ENCODE peak calls at places on chromosome 19, in eight cellular contexts. One of them, this sample, is unnamed.

GRCh38 chr19:2477732-2478191 is 1.8 kb downstream of the GADD45B start:
- DNase-seq in A549: no peak
- DNase-seq in tibial nerve: no peak
- DNase-seq in sigmoid colon: peak
- DNase-seq in ovary: no peak
- DNase-seq in K562: no peak
- DNase-seq in transverse colon: peak
- DNase-seq in GM12878: no peak
- DNase-seq in this sample: peak

GRCh38 chr19:28294395-28294794 is 918.6 kb downstream of the UQCRFS1 start:
- DNase-seq in transverse colon: peak
- DNase-seq in GM12878: no peak
- DNase-seq in sigmoid colon: no peak
- DNase-seq in ovary: no peak
- DNase-seq in tibial nerve: no peak
- DNase-seq in K562: peak
- DNase-seq in A549: no peak
- DNase-seq in this sample: no peak

GRCh38 chr19:38784224-38784623 is 4.8 kb upstream of the LGALS7B start:
- DNase-seq in A549: peak
- DNase-seq in sigmoid colon: no peak
- DNase-seq in K562: no peak
- DNase-seq in tibial nerve: no peak
- DNase-seq in transverse colon: no peak
- DNase-seq in GM12878: no peak
- DNase-seq in ovary: no peak
- DNase-seq in this sample: no peak

GRCh38 chr19:6062274-6062673 is 48.0 kb downstream of the RFX2 start:
- DNase-seq in A549: no peak
- DNase-seq in tibial nerve: no peak
- DNase-seq in GM12878: no peak
- DNase-seq in transverse colon: peak
- DNase-seq in sigmoid colon: no peak
- DNase-seq in ovary: peak
- DNase-seq in K562: no peak
- DNase-seq in this sample: no peak

GRCh38 chr19:7386308-7386707 is 37.6 kb downstream of the ARHGEF18 start:
- DNase-seq in transverse colon: no peak
- DNase-seq in sigmoid colon: no peak
- DNase-seq in K562: peak
- DNase-seq in GM12878: no peak
- DNase-seq in A549: peak
- DNase-seq in tibial nerve: no peak
- DNase-seq in ovary: no peak
- DNase-seq in this sample: no peak

GRCh38 chr19:4969772-4970531 is 1.0 kb downstream of the KDM4B start:
- DNase-seq in transverse colon: no peak
- DNase-seq in sigmoid colon: no peak
- DNase-seq in GM12878: peak
- DNase-seq in ovary: peak
- DNase-seq in tibial nerve: no peak
- DNase-seq in K562: no peak
- DNase-seq in A549: no peak
- DNase-seq in this sample: peak

GRCh38 chr19:2469102-2469914 is 6.6 kb upstream of the GADD45B start:
- DNase-seq in tibial nerve: no peak
- DNase-seq in GM12878: no peak
- DNase-seq in ovary: no peak
- DNase-seq in A549: no peak
- DNase-seq in K562: no peak
- DNase-seq in transverse colon: no peak
- DNase-seq in sigmoid colon: no peak
- DNase-seq in this sample: peak

GRCh38 chr19:3375221-3376088 is 9.1 kb downstream of the NFIC start:
- DNase-seq in K562: peak
- DNase-seq in transverse colon: peak
- DNase-seq in sigmoid colon: peak
- DNase-seq in tibial nerve: peak
- DNase-seq in ovary: peak
- DNase-seq in A549: no peak
- DNase-seq in GM12878: no peak
- DNase-seq in this sample: peak

GRCh38 chr19:5480427-5480836 is 25.2 kb downstream of the ZNRF4 start:
- DNase-seq in GM12878: no peak
- DNase-seq in sigmoid colon: no peak
- DNase-seq in tibial nerve: no peak
- DNase-seq in transverse colon: peak
- DNase-seq in A549: peak
- DNase-seq in K562: peak
- DNase-seq in ovary: no peak
- DNase-seq in this sample: no peak

GRCh38 chr19:52687658-52688057 is 47.2 kb downstream of the ZNF611 start:
- DNase-seq in A549: no peak
- DNase-seq in sigmoid colon: no peak
- DNase-seq in tibial nerve: no peak
- DNase-seq in K562: no peak
- DNase-seq in GM12878: no peak
- DNase-seq in ovary: no peak
- DNase-seq in transverse colon: no peak
- DNase-seq in this sample: no peak

GRCh38 chr19:17219286-17219685 is 4.1 kb downstream of the USE1 start:
- DNase-seq in tibial nerve: no peak
- DNase-seq in transverse colon: no peak
- DNase-seq in K562: no peak
- DNase-seq in ovary: no peak
- DNase-seq in GM12878: no peak
- DNase-seq in sigmoid colon: no peak
- DNase-seq in A549: no peak
- DNase-seq in this sample: no peak

GRCh38 chr19:38394488-38394887 is 6.0 kb downstream of the SPRED3 start:
- DNase-seq in A549: no peak
- DNase-seq in transverse colon: no peak
- DNase-seq in GM12878: no peak
- DNase-seq in K562: no peak
- DNase-seq in ovary: no peak
- DNase-seq in sigmoid colon: no peak
- DNase-seq in tibial nerve: no peak
- DNase-seq in this sample: no peak

GRCh38 chr19:18223860-18224524 is 2.2 kb downstream of the PDE4C start:
- DNase-seq in K562: peak
- DNase-seq in transverse colon: peak
- DNase-seq in GM12878: no peak
- DNase-seq in ovary: peak
- DNase-seq in sigmoid colon: peak
- DNase-seq in tibial nerve: no peak
- DNase-seq in A549: no peak
- DNase-seq in this sample: peak

GRCh38 chr19:42057856-42058255 is 12.2 kb downstream of the GRIK5 start:
- DNase-seq in tibial nerve: no peak
- DNase-seq in transverse colon: no peak
- DNase-seq in ovary: no peak
- DNase-seq in sigmoid colon: no peak
- DNase-seq in K562: no peak
- DNase-seq in GM12878: no peak
- DNase-seq in A549: no peak
- DNase-seq in this sample: no peak

DNA sequence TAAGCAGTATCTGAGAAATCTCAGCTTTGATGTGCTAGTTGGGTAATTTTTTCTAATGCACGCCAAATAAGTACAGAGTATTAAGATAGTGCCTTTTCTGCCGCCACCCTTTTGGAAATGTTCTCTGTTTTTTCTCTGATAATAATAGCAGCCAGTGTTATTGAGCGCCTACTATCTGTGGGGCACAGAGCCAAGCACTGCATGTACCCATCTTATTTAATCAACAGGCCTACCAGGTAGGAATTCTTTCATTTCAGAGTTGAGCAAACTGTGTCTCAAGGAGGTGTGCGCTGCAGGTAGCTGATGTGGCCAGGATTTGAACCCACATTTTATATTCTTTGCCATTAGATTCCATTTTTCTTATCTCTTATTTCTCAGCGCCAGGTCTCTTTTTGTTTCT is 1.4 kb downstream of the EPN1 start:
- DNase-seq in ovary: no peak
- DNase-seq in transverse colon: no peak
- DNase-seq in tibial nerve: no peak
- DNase-seq in A549: no peak
- DNase-seq in GM12878: no peak
- DNase-seq in sigmoid colon: no peak
- DNase-seq in K562: no peak
- DNase-seq in this sample: no peak
- TF ChIP-seq POLR2A in ovary: no peak
- TF ChIP-seq POLR2A in transverse colon: no peak
- TF ChIP-seq POLR2A in tibial nerve: no peak
- TF ChIP-seq POLR2A in A549: no peak
- TF ChIP-seq POLR2A in GM12878: no peak
- TF ChIP-seq POLR2A in sigmoid colon: no peak
- TF ChIP-seq POLR2A in K562: no peak
- TF ChIP-seq POLR2A in this sample: no peak

DNA sequence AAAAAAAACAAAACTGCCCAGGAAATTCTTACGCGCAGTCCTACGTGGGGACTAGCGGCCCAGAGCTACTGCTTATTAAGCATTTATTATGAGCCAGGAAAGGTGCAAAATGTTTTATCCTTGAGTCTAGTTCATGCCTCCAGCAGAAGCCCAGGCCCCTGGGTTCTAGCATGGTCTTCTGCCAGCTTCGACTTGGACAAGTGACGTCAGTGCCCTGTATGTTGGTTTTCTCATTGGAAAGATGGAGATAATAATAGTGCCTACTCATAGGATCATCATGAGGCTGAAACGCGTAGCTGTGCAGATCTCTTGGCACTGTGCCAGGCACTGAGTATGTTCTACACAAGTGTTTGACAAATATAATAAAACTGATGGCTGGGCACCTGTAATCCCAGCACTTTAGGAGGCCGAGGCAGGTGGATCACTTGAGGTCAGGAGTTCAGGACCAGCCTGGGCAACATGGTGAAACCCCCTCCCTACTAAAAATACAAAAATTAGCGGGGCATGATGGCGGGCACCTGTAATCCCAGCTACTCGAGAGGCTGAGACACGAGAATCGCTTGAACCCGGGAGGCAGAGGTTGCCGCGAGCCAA is 12.4 kb upstream of the SULT2B1 start:
- DNase-seq in A549: peak
- DNase-seq in sigmoid colon: peak
- DNase-seq in K562: peak
- DNase-seq in ovary: no peak
- DNase-seq in tibial nerve: no peak
- DNase-seq in GM12878: no peak
- DNase-seq in transverse colon: peak
- DNase-seq in this sample: peak
- TF ChIP-seq EP300 in A549: no peak
- TF ChIP-seq EP300 in sigmoid colon: no peak
- TF ChIP-seq EP300 in K562: no peak
- TF ChIP-seq EP300 in ovary: no peak
- TF ChIP-seq EP300 in tibial nerve: no peak
- TF ChIP-seq EP300 in GM12878: no peak
- TF ChIP-seq EP300 in transverse colon: no peak
- TF ChIP-seq EP300 in this sample: no peak

GRCh38 chr19:10960314-10961072 is at the start of gene SMARCA4:
- DNase-seq in A549: peak
- DNase-seq in K562: peak
- DNase-seq in sigmoid colon: peak
- DNase-seq in tibial nerve: peak
- DNase-seq in GM12878: peak
- DNase-seq in ovary: peak
- DNase-seq in transverse colon: peak
- DNase-seq in this sample: peak
- TF ChIP-seq POLR2A in A549: peak
- TF ChIP-seq POLR2A in K562: peak
- TF ChIP-seq POLR2A in sigmoid colon: peak
- TF ChIP-seq POLR2A in tibial nerve: peak
- TF ChIP-seq POLR2A in GM12878: peak
- TF ChIP-seq POLR2A in ovary: peak
- TF ChIP-seq POLR2A in transverse colon: peak
- TF ChIP-seq POLR2A in this sample: peak

GRCh38 chr19:868458-869244 is 9.2 kb downstream of the CFD start:
- DNase-seq in transverse colon: no peak
- DNase-seq in ovary: peak
- DNase-seq in tibial nerve: no peak
- DNase-seq in GM12878: no peak
- DNase-seq in K562: no peak
- DNase-seq in A549: no peak
- DNase-seq in sigmoid colon: no peak
- DNase-seq in this sample: no peak

GRCh38 chr19:867855-868457 is 8.5 kb downstream of the CFD start:
- DNase-seq in GM12878: no peak
- DNase-seq in sigmoid colon: no peak
- DNase-seq in tibial nerve: no peak
- DNase-seq in transverse colon: no peak
- DNase-seq in A549: no peak
- DNase-seq in K562: no peak
- DNase-seq in ovary: no peak
- DNase-seq in this sample: no peak

GRCh38 chr19:870963-871401 is 11.5 kb downstream of the CFD start:
- DNase-seq in K562: no peak
- DNase-seq in ovary: peak
- DNase-seq in transverse colon: no peak
- DNase-seq in tibial nerve: no peak
- DNase-seq in GM12878: no peak
- DNase-seq in A549: no peak
- DNase-seq in sigmoid colon: peak
- DNase-seq in this sample: no peak

GRCh38 chr19:870314-870713 is 10.8 kb downstream of the CFD start:
- DNase-seq in tibial nerve: no peak
- DNase-seq in GM12878: no peak
- DNase-seq in ovary: no peak
- DNase-seq in transverse colon: no peak
- DNase-seq in A549: no peak
- DNase-seq in K562: no peak
- DNase-seq in sigmoid colon: no peak
- DNase-seq in this sample: no peak

DNA sequence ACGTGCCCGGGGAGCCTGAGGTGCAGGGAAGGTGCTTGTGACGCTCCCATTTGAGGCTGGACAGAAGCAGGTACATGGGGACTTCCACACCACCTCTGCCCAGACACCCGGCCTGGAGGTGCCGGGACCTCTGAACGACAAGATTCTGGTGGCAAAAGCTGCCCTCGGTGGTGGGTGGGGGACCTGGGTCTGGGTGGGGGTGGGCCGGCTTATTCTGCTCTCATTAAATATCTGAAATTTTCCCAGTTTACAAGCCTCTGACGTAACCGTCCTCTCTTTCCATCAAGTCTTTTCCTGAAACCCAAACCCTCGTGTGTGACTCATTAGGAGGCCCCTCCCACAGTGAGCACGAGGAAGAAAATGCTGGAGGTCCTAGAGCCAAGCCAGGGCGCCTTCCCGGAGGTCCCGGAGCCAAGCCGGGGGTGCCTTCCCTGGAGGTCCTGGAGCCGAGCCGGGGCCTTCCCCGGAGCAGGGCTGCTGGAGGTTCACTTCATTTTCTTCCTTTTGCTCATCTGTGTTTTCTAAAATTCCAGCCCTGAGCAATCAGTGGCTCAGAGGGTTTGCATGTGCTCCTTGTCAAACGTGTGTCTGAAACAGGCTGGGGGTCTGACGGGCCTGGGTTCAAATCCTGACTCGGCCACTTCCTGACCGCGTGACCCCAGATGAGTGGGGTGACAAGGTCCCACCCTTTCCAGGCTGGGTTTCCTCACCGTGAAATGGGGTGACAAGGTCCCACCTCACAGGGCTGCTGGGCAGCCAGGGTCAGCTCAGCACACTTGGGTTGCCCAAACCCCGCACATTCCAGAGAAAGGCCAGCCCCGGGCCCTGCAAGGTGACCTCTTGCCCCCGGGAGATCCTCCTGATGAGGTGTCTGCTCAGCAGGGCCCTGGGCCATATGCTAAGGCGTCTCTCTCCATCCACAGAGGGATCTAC is 10.0 kb downstream of the CFD start:
- DNase-seq in GM12878: no peak
- DNase-seq in sigmoid colon: peak
- DNase-seq in K562: no peak
- DNase-seq in A549: peak
- DNase-seq in transverse colon: peak
- DNase-seq in ovary: peak
- DNase-seq in tibial nerve: peak
- DNase-seq in this sample: peak
- TF ChIP-seq EP300 in GM12878: no peak
- TF ChIP-seq EP300 in sigmoid colon: no peak
- TF ChIP-seq EP300 in K562: no peak
- TF ChIP-seq EP300 in A549: no peak
- TF ChIP-seq EP300 in transverse colon: no peak
- TF ChIP-seq EP300 in ovary: no peak
- TF ChIP-seq EP300 in tibial nerve: peak
- TF ChIP-seq EP300 in this sample: no peak